ENCODE peak calls at places on chromosomes 12 and 14, in eight cellular contexts. One of them, this sample, is unnamed.

GRCh38 chr12:30515351-30515750 is 180.3 kb downstream of the IPO8 start:
- DNase-seq in adrenal gland: no peak
- DNase-seq in ovary: no peak
- DNase-seq in endothelial cell of umbilical vein: peak
- DNase-seq in suprapubic skin: no peak
- DNase-seq in spleen: no peak
- DNase-seq in HepG2: peak
- DNase-seq in sigmoid colon: no peak
- DNase-seq in this sample: no peak

GRCh38 chr12:69359531-69360347 is at the start of gene YEATS4:
- DNase-seq in adrenal gland: peak
- DNase-seq in ovary: peak
- DNase-seq in endothelial cell of umbilical vein: peak
- DNase-seq in suprapubic skin: peak
- DNase-seq in spleen: peak
- DNase-seq in HepG2: peak
- DNase-seq in sigmoid colon: peak
- DNase-seq in this sample: peak

GRCh38 chr14:68631691-68632590 is 160.9 kb downstream of the ZFP36L1 start:
- DNase-seq in adrenal gland: no peak
- DNase-seq in ovary: no peak
- DNase-seq in endothelial cell of umbilical vein: no peak
- DNase-seq in suprapubic skin: peak
- DNase-seq in spleen: no peak
- DNase-seq in HepG2: no peak
- DNase-seq in sigmoid colon: peak
- DNase-seq in this sample: peak

GRCh38 chr14:74867673-74868072 is 8.3 kb downstream of the PROX2 start:
- DNase-seq in adrenal gland: no peak
- DNase-seq in ovary: no peak
- DNase-seq in endothelial cell of umbilical vein: peak
- DNase-seq in suprapubic skin: no peak
- DNase-seq in spleen: no peak
- DNase-seq in HepG2: no peak
- DNase-seq in sigmoid colon: peak
- DNase-seq in this sample: peak

GRCh38 chr14:78088941-78089340 is 81.2 kb upstream of the NRXN3 start:
- DNase-seq in adrenal gland: no peak
- DNase-seq in ovary: no peak
- DNase-seq in endothelial cell of umbilical vein: no peak
- DNase-seq in suprapubic skin: no peak
- DNase-seq in spleen: no peak
- DNase-seq in HepG2: no peak
- DNase-seq in sigmoid colon: no peak
- DNase-seq in this sample: no peak

GRCh38 chr14:91237219-91237618 is 7.3 kb downstream of the GPR68 start:
- DNase-seq in adrenal gland: no peak
- DNase-seq in ovary: no peak
- DNase-seq in endothelial cell of umbilical vein: peak
- DNase-seq in suprapubic skin: no peak
- DNase-seq in spleen: no peak
- DNase-seq in HepG2: no peak
- DNase-seq in sigmoid colon: no peak
- DNase-seq in this sample: no peak

GRCh38 chr14:104855532-104856090 is 9.5 kb upstream of the CEP170B start:
- DNase-seq in adrenal gland: no peak
- DNase-seq in ovary: no peak
- DNase-seq in endothelial cell of umbilical vein: no peak
- DNase-seq in suprapubic skin: peak
- DNase-seq in spleen: no peak
- DNase-seq in HepG2: no peak
- DNase-seq in sigmoid colon: no peak
- DNase-seq in this sample: no peak

GRCh38 chr12:29253916-29254625 is 105.0 kb downstream of the FAR2 start:
- DNase-seq in adrenal gland: no peak
- DNase-seq in ovary: no peak
- DNase-seq in endothelial cell of umbilical vein: no peak
- DNase-seq in suprapubic skin: no peak
- DNase-seq in spleen: no peak
- DNase-seq in HepG2: no peak
- DNase-seq in sigmoid colon: no peak
- DNase-seq in this sample: no peak

GRCh38 chr12:82919365-82920054 is 232.8 kb downstream of the TMTC2 start:
- DNase-seq in adrenal gland: no peak
- DNase-seq in ovary: no peak
- DNase-seq in endothelial cell of umbilical vein: no peak
- DNase-seq in suprapubic skin: no peak
- DNase-seq in spleen: no peak
- DNase-seq in HepG2: no peak
- DNase-seq in sigmoid colon: no peak
- DNase-seq in this sample: no peak

GRCh38 chr14:68306934-68307758 is 485.7 kb downstream of the ZFP36L1 start:
- DNase-seq in adrenal gland: no peak
- DNase-seq in ovary: no peak
- DNase-seq in endothelial cell of umbilical vein: no peak
- DNase-seq in suprapubic skin: no peak
- DNase-seq in spleen: no peak
- DNase-seq in HepG2: peak
- DNase-seq in sigmoid colon: no peak
- DNase-seq in this sample: no peak

GRCh38 chr12:104276192-104277131 is 27.1 kb upstream of the EID3 start:
- DNase-seq in adrenal gland: no peak
- DNase-seq in ovary: no peak
- DNase-seq in endothelial cell of umbilical vein: no peak
- DNase-seq in suprapubic skin: no peak
- DNase-seq in spleen: no peak
- DNase-seq in HepG2: no peak
- DNase-seq in sigmoid colon: no peak
- DNase-seq in this sample: no peak

GRCh38 chr14:93375673-93376156 is 28.7 kb downstream of the COX8C start:
- DNase-seq in adrenal gland: no peak
- DNase-seq in ovary: no peak
- DNase-seq in endothelial cell of umbilical vein: no peak
- DNase-seq in suprapubic skin: no peak
- DNase-seq in spleen: peak
- DNase-seq in HepG2: no peak
- DNase-seq in sigmoid colon: no peak
- DNase-seq in this sample: no peak

GRCh38 chr14:74571901-74572828 is 39.9 kb downstream of the LTBP2 start:
- DNase-seq in adrenal gland: peak
- DNase-seq in ovary: no peak
- DNase-seq in endothelial cell of umbilical vein: peak
- DNase-seq in suprapubic skin: no peak
- DNase-seq in spleen: peak
- DNase-seq in HepG2: peak
- DNase-seq in sigmoid colon: no peak
- DNase-seq in this sample: no peak

GRCh38 chr14:102530828-102531478 is 21.4 kb upstream of the ANKRD9 start:
- DNase-seq in adrenal gland: no peak
- DNase-seq in ovary: no peak
- DNase-seq in endothelial cell of umbilical vein: no peak
- DNase-seq in suprapubic skin: no peak
- DNase-seq in spleen: no peak
- DNase-seq in HepG2: no peak
- DNase-seq in sigmoid colon: no peak
- DNase-seq in this sample: no peak

GRCh38 chr12:8644345-8645248 is 18.0 kb downstream of the MFAP5 start:
- DNase-seq in adrenal gland: no peak
- DNase-seq in ovary: no peak
- DNase-seq in endothelial cell of umbilical vein: no peak
- DNase-seq in suprapubic skin: no peak
- DNase-seq in spleen: no peak
- DNase-seq in HepG2: no peak
- DNase-seq in sigmoid colon: no peak
- DNase-seq in this sample: no peak

GRCh38 chr12:6792522-6793201 is 3.3 kb downstream of the CD4 start:
- DNase-seq in adrenal gland: peak
- DNase-seq in ovary: no peak
- DNase-seq in endothelial cell of umbilical vein: no peak
- DNase-seq in suprapubic skin: no peak
- DNase-seq in spleen: peak
- DNase-seq in HepG2: peak
- DNase-seq in sigmoid colon: peak
- DNase-seq in this sample: no peak
- H3K4me3 ChIP-seq in adrenal gland: peak
- H3K4me3 ChIP-seq in ovary: no peak
- H3K4me3 ChIP-seq in endothelial cell of umbilical vein: no peak
- H3K4me3 ChIP-seq in suprapubic skin: peak
- H3K4me3 ChIP-seq in spleen: peak
- H3K4me3 ChIP-seq in HepG2: peak
- H3K4me3 ChIP-seq in sigmoid colon: peak
- H3K4me3 ChIP-seq in this sample: no peak

GRCh38 chr12:115950959-115951358 is 326.5 kb downstream of the MED13L start:
- DNase-seq in adrenal gland: no peak
- DNase-seq in ovary: no peak
- DNase-seq in endothelial cell of umbilical vein: no peak
- DNase-seq in suprapubic skin: no peak
- DNase-seq in spleen: no peak
- DNase-seq in HepG2: no peak
- DNase-seq in sigmoid colon: no peak
- DNase-seq in this sample: no peak

GRCh38 chr12:115956674-115957073 is 320.8 kb downstream of the MED13L start:
- DNase-seq in adrenal gland: no peak
- DNase-seq in ovary: no peak
- DNase-seq in endothelial cell of umbilical vein: no peak
- DNase-seq in suprapubic skin: no peak
- DNase-seq in spleen: no peak
- DNase-seq in HepG2: no peak
- DNase-seq in sigmoid colon: no peak
- DNase-seq in this sample: no peak

GRCh38 chr12:115953031-115953430 is 324.5 kb downstream of the MED13L start:
- DNase-seq in adrenal gland: no peak
- DNase-seq in ovary: no peak
- DNase-seq in endothelial cell of umbilical vein: no peak
- DNase-seq in suprapubic skin: no peak
- DNase-seq in spleen: no peak
- DNase-seq in HepG2: no peak
- DNase-seq in sigmoid colon: no peak
- DNase-seq in this sample: no peak

GRCh38 chr12:115956236-115956635 is 321.3 kb downstream of the MED13L start:
- DNase-seq in adrenal gland: no peak
- DNase-seq in ovary: no peak
- DNase-seq in endothelial cell of umbilical vein: no peak
- DNase-seq in suprapubic skin: no peak
- DNase-seq in spleen: no peak
- DNase-seq in HepG2: no peak
- DNase-seq in sigmoid colon: no peak
- DNase-seq in this sample: no peak

GRCh38 chr12:115953450-115953849 is 324.0 kb downstream of the MED13L start:
- DNase-seq in adrenal gland: no peak
- DNase-seq in ovary: no peak
- DNase-seq in endothelial cell of umbilical vein: no peak
- DNase-seq in suprapubic skin: no peak
- DNase-seq in spleen: no peak
- DNase-seq in HepG2: peak
- DNase-seq in sigmoid colon: no peak
- DNase-seq in this sample: no peak
- TF ChIP-seq POLR2A in adrenal gland: no peak
- TF ChIP-seq POLR2A in ovary: no peak
- TF ChIP-seq POLR2A in endothelial cell of umbilical vein: no peak
- TF ChIP-seq POLR2A in suprapubic skin: no peak
- TF ChIP-seq POLR2A in spleen: no peak
- TF ChIP-seq POLR2A in HepG2: no peak
- TF ChIP-seq POLR2A in sigmoid colon: no peak
- TF ChIP-seq POLR2A in this sample: no peak

DNA sequence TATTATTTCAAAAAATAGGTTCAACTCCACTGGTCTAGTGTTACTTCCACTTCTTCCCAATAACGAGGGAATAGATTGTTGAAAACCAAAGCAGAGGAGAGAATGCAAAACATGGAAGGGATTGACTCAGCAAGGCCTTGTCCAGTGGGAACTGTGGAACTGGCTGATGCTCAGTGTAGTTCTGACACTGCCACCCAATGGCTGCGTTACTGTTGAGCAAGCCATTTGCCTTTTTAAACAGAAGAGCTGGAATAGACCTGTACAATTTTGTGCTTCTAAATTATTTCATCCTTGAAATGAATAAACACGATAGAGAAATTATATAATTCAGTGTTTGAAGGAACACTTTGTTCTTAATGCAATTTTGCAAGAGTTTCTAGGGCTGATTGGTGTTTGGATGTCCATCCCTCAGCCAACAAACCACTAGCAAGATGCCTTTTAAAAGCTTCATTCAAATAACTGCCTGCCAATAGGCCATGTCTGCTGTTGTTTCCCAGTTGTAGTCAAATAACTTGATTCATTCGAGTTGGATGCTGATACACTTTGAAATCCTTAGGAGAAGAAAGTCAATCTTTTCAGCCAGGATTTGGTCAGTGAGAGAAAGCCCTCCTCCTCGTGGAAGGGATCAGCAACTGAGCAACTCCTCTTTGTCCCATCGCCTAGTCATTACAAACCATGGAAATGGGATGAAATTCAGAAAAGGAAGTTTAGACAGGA is 7.2 kb upstream of the MGP start:
- DNase-seq in adrenal gland: peak
- DNase-seq in ovary: peak
- DNase-seq in endothelial cell of umbilical vein: no peak
- DNase-seq in suprapubic skin: peak
- DNase-seq in spleen: no peak
- DNase-seq in HepG2: peak
- DNase-seq in sigmoid colon: peak
- DNase-seq in this sample: peak
- TF ChIP-seq CTCF in adrenal gland: peak
- TF ChIP-seq CTCF in ovary: no peak
- TF ChIP-seq CTCF in endothelial cell of umbilical vein: no peak
- TF ChIP-seq CTCF in suprapubic skin: no peak
- TF ChIP-seq CTCF in spleen: no peak
- TF ChIP-seq CTCF in HepG2: peak
- TF ChIP-seq CTCF in sigmoid colon: no peak
- TF ChIP-seq CTCF in this sample: no peak

GRCh38 chr12:47649381-47649780 is 56.4 kb downstream of the RPAP3 start:
- DNase-seq in adrenal gland: no peak
- DNase-seq in ovary: no peak
- DNase-seq in endothelial cell of umbilical vein: no peak
- DNase-seq in suprapubic skin: no peak
- DNase-seq in spleen: no peak
- DNase-seq in HepG2: no peak
- DNase-seq in sigmoid colon: no peak
- DNase-seq in this sample: no peak

GRCh38 chr12:47650469-47650868 is 55.4 kb downstream of the RPAP3 start:
- DNase-seq in adrenal gland: no peak
- DNase-seq in ovary: no peak
- DNase-seq in endothelial cell of umbilical vein: no peak
- DNase-seq in suprapubic skin: no peak
- DNase-seq in spleen: no peak
- DNase-seq in HepG2: no peak
- DNase-seq in sigmoid colon: no peak
- DNase-seq in this sample: no peak

GRCh38 chr12:47648056-47648579 is 57.7 kb downstream of the RPAP3 start:
- DNase-seq in adrenal gland: no peak
- DNase-seq in ovary: no peak
- DNase-seq in endothelial cell of umbilical vein: no peak
- DNase-seq in suprapubic skin: no peak
- DNase-seq in spleen: no peak
- DNase-seq in HepG2: no peak
- DNase-seq in sigmoid colon: no peak
- DNase-seq in this sample: no peak

GRCh38 chr12:47652491-47653234 is 53.2 kb downstream of the RPAP3 start:
- DNase-seq in adrenal gland: peak
- DNase-seq in ovary: no peak
- DNase-seq in endothelial cell of umbilical vein: no peak
- DNase-seq in suprapubic skin: no peak
- DNase-seq in spleen: no peak
- DNase-seq in HepG2: peak
- DNase-seq in sigmoid colon: no peak
- DNase-seq in this sample: peak

GRCh38 chr12:47651368-47652254 is 54.2 kb downstream of the RPAP3 start:
- DNase-seq in adrenal gland: peak
- DNase-seq in ovary: peak
- DNase-seq in endothelial cell of umbilical vein: peak
- DNase-seq in suprapubic skin: no peak
- DNase-seq in spleen: peak
- DNase-seq in HepG2: peak
- DNase-seq in sigmoid colon: peak
- DNase-seq in this sample: peak
- H3K4me3 ChIP-seq in adrenal gland: peak
- H3K4me3 ChIP-seq in ovary: no peak
- H3K4me3 ChIP-seq in endothelial cell of umbilical vein: no peak
- H3K4me3 ChIP-seq in suprapubic skin: no peak
- H3K4me3 ChIP-seq in spleen: no peak
- H3K4me3 ChIP-seq in HepG2: no peak
- H3K4me3 ChIP-seq in sigmoid colon: no peak
- H3K4me3 ChIP-seq in this sample: no peak

This sample was measured in lower leg skin.